ENCODE peak calls at places on chromosomes 2 and 18, in six cellular contexts. N is CD8-positive, alpha-beta memory T cell; A is right cardiac atrium; K is trophoblast cell; B is HCT116; T is AG04450. O is an unnamed sample.

GRCh38 chr2:170006592-170007327 is 171.2 kb upstream of the MYO3B start:
- DNase-seq in N (no peak), B (no peak), K (no peak), T (no peak), A (no peak), O (peak)

GRCh38 chr18:46431522-46432171 is 225.4 kb downstream of the LOXHD1 start:
- DNase-seq in K (no peak), T (no peak), N (no peak), A (no peak), B (no peak), O (no peak)

GRCh38 chr18:10912790-10913560 is 236.4 kb downstream of the PIEZO2 start:
- DNase-seq in B (no peak), N (no peak), A (peak), T (no peak), K (no peak), O (peak)

GRCh38 chr2:73385486-73386341 is at the start of gene ALMS1:
- DNase-seq in K (peak), N (peak), T (peak), B (peak), A (peak), O (peak)

GRCh38 chr2:190181066-190181681 is 118.6 kb upstream of the MSTN start:
- DNase-seq in N (peak), T (no peak), B (no peak), K (no peak), A (no peak), O (no peak)

GRCh38 chr2:164617466-164617865 is 3.8 kb downstream of the GRB14 start:
- DNase-seq in T (no peak), K (no peak), A (no peak), N (no peak), B (no peak), O (no peak)

GRCh38 chr2:81903534-81903933 is 1599.0 kb upstream of the LRRTM1 start:
- DNase-seq in K (no peak), N (no peak), B (no peak), A (no peak), T (no peak), O (no peak)

GRCh38 chr18:37445368-37445767 is 120.2 kb downstream of the CELF4 start:
- DNase-seq in A (no peak), T (no peak), N (no peak), K (no peak), B (no peak), O (no peak)

GRCh38 chr2:75737961-75738360 is 27.2 kb upstream of the GCFC2 start:
- DNase-seq in N (no peak), K (no peak), T (no peak), B (no peak), A (no peak), O (no peak)

GRCh38 chr18:27838230-27838629 is 338.7 kb downstream of the CDH2 start:
- DNase-seq in K (no peak), B (no peak), A (no peak), T (no peak), N (no peak), O (no peak)

GRCh38 chr2:36352024-36352398 is 3.6 kb upstream of the CRIM1 start:
- DNase-seq in N (peak), A (no peak), K (no peak), T (no peak), B (peak), O (peak)

GRCh38 chr2:189302274-189302948 is 122.8 kb upstream of the COL5A2 start:
- DNase-seq in K (peak), B (no peak), A (no peak), T (no peak), N (no peak), O (no peak)

GRCh38 chr2:138827426-138828054 is 47.4 kb upstream of the NXPH2 start:
- DNase-seq in B (peak), K (peak), T (peak), N (peak), A (no peak), O (peak)

GRCh38 chr2:172937884-172938712 is 137.5 kb upstream of the MAP3K20 start:
- DNase-seq in N (no peak), B (no peak), T (no peak), K (no peak), A (no peak), O (no peak)

GRCh38 chr2:26974352-26974751 is 3.9 kb downstream of the MAPRE3 start:
- DNase-seq in B (no peak), T (no peak), K (no peak), N (no peak), A (no peak), O (no peak)

GRCh38 chr2:121210691-121211090 is 74.3 kb downstream of the TFCP2L1 start:
- DNase-seq in A (peak), B (peak), T (no peak), K (peak), N (no peak), O (no peak)

GRCh38 chr2:240208631-240209211 is 68.3 kb upstream of the OTOS start:
- DNase-seq in T (no peak), B (no peak), N (no peak), A (no peak), K (no peak), O (no peak)

GRCh38 chr2:135657806-135658582 is 83.7 kb upstream of the UBXN4 start:
- DNase-seq in B (no peak), K (no peak), N (peak), A (no peak), T (no peak), O (no peak)

GRCh38 chr18:46756559-46757201 is at the start of gene ST8SIA5:
- DNase-seq in N (no peak), A (peak), B (no peak), K (no peak), T (no peak), O (no peak)

GRCh38 chr2:156334496-156335478 is 2.3 kb upstream of the NR4A2 start:
- DNase-seq in N (peak), T (peak), B (peak), K (peak), A (peak), O (peak)

GRCh38 chr2:189379731-189380261 is 61.5 kb upstream of the WDR75 start:
- DNase-seq in T (no peak), N (no peak), K (no peak), B (no peak), A (no peak), O (no peak)

GRCh38 chr2:191847764-191848163 is 876 bp upstream of the CAVIN2 start:
- DNase-seq in N (no peak), T (no peak), K (no peak), B (no peak), A (no peak), O (no peak)
- H3K27ac ChIP-seq in N (peak), T (no peak), K (no peak), B (no peak), A (peak), O (no peak)

DNA sequence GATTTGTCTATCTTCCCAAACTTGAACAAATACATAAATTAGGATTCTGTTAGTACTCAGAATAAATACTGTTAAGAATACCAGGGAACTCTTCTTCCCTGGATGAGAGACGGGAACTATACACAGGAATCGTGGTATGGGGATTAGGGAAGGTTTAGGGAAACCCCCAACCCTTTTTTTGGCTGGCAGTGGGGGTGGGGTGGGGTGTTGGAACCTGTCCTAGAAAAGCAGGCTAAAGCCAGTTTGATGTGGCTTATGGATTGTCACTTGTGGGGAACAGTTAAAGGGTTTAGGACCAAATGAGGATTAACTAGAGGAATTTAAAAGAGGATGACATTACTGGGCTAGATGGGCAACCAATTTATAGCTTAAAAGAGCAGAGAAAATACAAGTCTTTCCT is 1.8 kb downstream of the SLC4A10 start:
- DNase-seq in B (no peak), T (no peak), N (no peak), A (no peak), K (no peak), O (no peak)
- H3K4me3 ChIP-seq in B (no peak), T (no peak), N (no peak), A (no peak), K (no peak), O (no peak)

DNA sequence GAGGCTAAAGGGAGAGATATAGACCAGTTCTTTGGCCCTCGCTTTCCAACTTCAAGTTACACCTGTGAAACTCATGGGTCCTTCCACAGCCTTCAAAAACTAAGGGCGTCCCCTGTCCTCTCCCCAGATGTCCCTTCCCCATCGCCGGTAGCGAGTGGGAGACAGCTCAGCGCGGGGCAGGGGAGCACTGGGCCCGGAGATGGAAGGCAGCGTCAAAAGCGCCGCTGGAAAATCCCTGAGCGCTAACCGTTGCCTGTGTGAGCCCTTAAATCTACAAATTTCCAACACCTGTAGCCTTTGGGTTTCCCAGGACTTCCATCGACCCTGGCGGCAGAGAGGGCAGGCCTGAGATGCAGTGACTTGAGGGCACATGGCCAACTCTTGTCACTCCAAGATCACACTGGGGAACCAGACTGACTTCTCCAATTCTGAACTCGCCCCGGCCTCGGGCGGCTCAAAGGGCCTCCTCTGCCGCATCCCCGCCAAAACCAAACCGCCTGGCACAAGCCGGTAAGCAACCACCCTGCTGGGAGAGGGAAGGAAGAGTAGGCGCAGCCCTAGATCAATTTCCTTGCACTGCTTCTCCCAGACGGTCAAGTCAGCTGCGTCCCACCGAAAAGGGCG is 879 bp upstream of the EPAS1 start:
- DNase-seq in K (no peak), T (no peak), B (no peak), A (peak), N (no peak), O (peak)
- H3K27ac ChIP-seq in K (peak), T (peak), B (peak), A (peak), N (no peak), O (no peak)

DNA sequence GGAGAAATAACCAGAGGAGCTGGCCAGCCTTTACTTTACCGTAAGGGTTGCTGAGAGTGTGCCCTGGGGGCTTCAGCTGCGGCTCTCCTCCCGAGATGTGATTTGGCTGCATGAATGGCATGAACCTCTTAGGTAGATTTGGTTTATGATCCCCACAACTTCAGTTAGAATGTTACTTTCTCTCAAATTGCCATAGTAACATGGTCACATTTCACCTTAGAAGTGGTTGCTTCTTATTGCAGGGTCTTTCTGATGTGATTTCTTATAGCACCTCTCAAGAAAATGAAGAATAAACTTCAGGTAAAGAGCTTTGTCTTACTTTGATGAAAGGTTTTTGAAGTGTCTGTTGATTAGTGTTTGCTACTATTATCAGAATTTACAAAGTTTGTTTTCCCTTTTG is 5.6 kb downstream of the PLCL1 start:
- DNase-seq in K (no peak), A (no peak), B (no peak), T (no peak), N (peak), O (no peak)
- H3K4me3 ChIP-seq in K (no peak), A (no peak), B (no peak), T (no peak), N (no peak), O (no peak)

DNA sequence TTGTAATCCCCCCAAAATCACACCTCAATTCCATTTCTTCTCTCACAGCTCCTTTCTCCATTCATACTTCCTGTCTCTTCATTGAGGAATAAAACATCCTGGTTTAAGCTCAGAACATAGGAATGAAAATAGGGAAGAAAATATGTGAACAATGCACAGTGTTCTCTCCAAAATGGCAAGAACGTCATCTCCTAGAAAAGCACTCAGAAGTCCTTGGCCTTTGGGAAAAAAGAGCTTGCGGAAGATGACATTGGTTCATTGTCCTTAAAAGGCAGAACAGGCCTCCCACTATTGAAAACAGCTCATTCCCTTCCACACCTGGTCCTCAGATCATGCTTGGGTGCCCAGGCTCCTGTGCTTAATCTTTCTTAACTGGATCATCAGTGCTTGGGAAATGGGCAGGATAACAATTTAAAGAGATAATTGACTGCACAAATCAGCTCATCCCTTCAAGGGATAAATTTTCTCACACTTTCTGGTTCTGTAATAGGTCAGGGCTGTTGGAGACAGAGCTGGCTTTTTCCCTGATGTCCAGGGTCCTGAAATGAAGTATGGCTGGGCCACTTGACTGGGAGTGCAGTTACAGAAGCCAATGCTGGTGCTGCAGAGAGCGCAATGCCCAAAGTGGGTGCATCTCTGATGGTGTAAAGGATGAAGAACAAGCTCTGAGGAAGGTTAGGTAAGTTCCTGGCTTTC is 69.2 kb downstream of the MARCHF4 start:
- DNase-seq in T (no peak), A (no peak), K (no peak), B (no peak), N (no peak), O (peak)
- H3K27ac ChIP-seq in T (no peak), A (no peak), K (peak), B (no peak), N (no peak), O (no peak)

DNA sequence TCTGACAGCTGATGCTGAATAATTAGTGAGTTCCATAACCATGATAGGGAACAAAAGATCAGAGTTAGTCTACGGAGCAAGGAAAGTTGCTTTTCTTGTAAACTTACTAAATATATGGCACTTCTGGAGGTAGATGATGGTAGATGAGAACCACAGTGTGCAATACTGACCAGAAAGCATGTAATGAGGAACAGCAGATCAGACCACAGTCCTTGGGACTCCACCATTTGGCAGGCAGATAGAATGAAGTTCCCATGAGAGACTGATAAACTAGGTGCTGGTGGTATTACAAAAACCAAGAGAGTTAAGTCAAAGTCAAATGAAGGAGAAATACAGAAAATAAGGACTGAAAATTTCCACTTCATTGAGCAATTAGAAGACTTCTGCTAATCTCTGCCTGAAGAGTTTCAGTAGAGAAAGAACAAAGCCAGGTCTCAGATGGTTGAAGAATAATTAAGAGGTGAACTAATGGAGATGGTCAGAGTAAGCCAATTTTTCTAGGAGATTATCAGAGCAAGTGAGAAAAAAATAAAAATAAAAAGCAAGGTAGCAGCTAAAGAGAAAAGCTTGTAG is 10.4 kb downstream of the CERKL start:
- DNase-seq in K (no peak), N (no peak), A (no peak), T (no peak), B (no peak), O (no peak)
- H3K4me3 ChIP-seq in K (no peak), N (no peak), A (no peak), T (no peak), B (no peak), O (no peak)

DNA sequence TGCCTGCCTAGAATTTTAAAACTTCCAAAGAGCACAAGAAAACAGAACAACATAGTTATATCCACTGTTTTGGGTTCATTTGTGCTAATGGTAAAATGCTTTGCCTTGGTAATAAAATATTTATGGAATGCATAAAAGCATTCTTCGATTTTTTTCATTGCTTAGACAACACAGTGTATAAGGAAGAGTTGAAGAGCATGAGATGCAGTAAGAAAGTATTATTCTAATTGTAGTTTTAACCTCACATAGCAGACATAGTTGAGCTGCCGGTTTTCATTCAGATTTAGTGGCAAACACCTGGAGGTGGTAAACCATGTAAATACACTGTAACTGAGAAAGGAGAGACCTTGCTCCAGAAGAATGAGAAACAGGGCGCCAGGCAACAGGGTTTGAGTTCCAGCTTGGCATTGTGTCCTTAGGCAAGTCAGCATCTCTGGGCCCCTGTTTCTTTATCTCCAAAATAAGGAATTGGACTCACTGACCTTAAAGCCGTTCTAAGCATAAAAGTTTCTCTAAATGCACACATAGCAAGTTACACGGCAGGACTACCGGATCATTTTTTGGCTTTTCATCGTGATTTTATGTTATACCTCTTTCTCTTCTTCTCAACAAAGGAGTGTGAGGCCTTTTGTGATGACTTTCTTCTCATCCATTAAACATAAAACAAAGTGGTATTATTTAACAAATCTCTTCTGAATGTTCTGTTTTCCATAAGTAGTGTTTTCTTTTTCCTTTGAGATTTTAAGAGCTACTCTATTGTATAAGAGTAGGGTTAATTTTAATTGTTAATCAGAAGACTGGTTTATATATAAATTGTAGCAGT is 7.9 kb downstream of the UGP2 start:
- DNase-seq in B (no peak), N (no peak), K (no peak), A (no peak), T (no peak), O (peak)
- H3K27ac ChIP-seq in B (no peak), N (no peak), K (no peak), A (peak), T (no peak), O (peak)

DNA sequence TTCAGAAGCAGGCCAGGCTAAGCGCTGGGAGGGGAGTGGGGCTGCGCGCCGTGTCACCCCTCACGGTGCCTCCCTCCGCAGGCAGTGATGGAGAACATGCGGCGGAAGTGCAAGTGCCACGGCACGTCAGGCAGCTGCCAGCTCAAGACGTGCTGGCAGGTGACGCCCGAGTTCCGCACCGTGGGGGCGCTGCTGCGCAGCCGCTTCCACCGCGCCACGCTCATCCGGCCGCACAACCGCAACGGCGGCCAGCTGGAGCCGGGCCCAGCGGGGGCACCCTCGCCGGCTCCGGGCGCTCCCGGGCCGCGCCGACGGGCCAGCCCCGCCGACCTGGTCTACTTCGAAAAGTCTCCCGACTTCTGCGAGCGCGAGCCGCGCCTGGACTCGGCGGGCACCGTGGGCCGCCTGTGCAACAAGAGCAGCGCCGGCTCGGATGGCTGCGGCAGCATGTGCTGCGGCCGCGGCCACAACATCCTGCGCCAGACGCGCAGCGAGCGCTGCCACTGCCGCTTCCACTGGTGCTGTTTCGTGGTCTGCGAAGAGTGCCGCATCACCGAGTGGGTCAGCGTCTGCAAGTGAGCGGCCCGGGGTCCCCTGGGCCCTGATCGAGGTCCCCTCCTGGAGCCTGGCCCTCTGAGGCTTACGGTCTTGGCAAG is 12.2 kb downstream of the WNT10A start:
- DNase-seq in N (peak), T (no peak), B (peak), K (peak), A (peak), O (peak)
- H3K4me3 ChIP-seq in N (peak), T (peak), B (peak), K (peak), A (peak), O (peak)

DNA sequence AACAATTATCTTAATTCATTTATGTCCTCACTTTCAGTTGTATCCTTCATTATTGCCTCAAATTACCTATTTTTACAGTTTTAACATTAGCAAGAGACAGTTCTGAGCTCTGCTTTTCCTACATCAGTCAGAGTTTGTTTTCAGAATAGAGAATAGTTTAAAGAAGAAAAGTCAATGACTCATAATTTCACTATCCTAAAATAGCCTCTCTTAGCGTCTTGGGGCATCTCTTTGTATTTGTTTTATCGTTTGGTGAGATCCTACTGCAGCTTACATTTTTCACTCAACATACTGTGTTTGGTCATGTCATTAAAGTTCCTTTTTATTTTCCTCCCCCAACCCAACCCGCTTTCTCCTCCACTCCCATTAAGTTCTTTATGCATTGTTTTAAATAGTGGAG is 3.8 kb downstream of the SEC11C start:
- DNase-seq in B (no peak), T (no peak), N (no peak), A (no peak), K (no peak), O (no peak)
- H3K27ac ChIP-seq in B (no peak), T (no peak), N (no peak), A (no peak), K (no peak), O (no peak)